ENCODE peak calls at places on chromosomes 4 and X, in ten cellular contexts. Y, I, N, C, Q, A, D, X, R and L are unnamed samples.
A peak's percentile ranks its signal among the peaks of the same experiment; 100 is the strongest.

GRCh38 chrX:19554786-19555185 is 39.5 kb upstream of the MAP3K15 start:
- DNase-seq in Y (no peak), I (no peak), N (peak; percentile 38), C (peak; percentile 38), Q (no peak), A (no peak), D (no peak), X (no peak), R (peak; percentile 11), L (no peak)

GRCh38 chrX:15471016-15471415 is 22.1 kb downstream of the PIR start:
- DNase-seq in Y (peak; percentile 65), I (peak; percentile 46), N (peak; percentile 27), C (no peak), Q (peak; percentile 5), A (peak; percentile 32), D (peak; percentile 67), X (peak; percentile 18), R (peak; percentile 72), L (peak; percentile 76)

GRCh38 chrX:48833531-48834138 is 1.8 kb downstream of the PCSK1N start:
- DNase-seq in Y (peak; percentile 13), I (no peak), N (no peak), C (no peak), Q (no peak), A (no peak), D (peak; percentile 8), X (no peak), R (no peak), L (no peak)

GRCh38 chrX:23896983-23897382 is 10.8 kb downstream of the APOO start:
- DNase-seq in Y (no peak), I (no peak), N (no peak), C (no peak), Q (no peak), A (no peak), D (no peak), X (no peak), R (no peak), L (no peak)

GRCh38 chr4:56164921-56165320 is 216.2 kb downstream of the CEP135 start:
- DNase-seq in Y (no peak), I (no peak), N (no peak), C (no peak), Q (no peak), A (no peak), D (no peak), X (no peak), R (no peak), L (no peak)

GRCh38 chr4:168805341-168805740 is 204.7 kb downstream of the CBR4 start:
- DNase-seq in Y (no peak), I (no peak), N (no peak), C (no peak), Q (no peak), A (no peak), D (no peak), X (no peak), R (no peak), L (no peak)

GRCh38 chr4:159077702-159078495 is 25.0 kb upstream of the RAPGEF2 start:
- DNase-seq in Y (no peak), I (no peak), N (peak; percentile 77), C (no peak), Q (no peak), A (no peak), D (peak; percentile 39), X (no peak), R (peak; percentile 98), L (peak; percentile 82)

GRCh38 chrX:111131572-111131971 is 35.6 kb downstream of the PAK3 start:
- DNase-seq in Y (no peak), I (no peak), N (no peak), C (no peak), Q (no peak), A (no peak), D (no peak), X (no peak), R (no peak), L (no peak)

GRCh38 chr4:159460408-159460807 is 357.5 kb downstream of the RAPGEF2 start:
- DNase-seq in Y (no peak), I (no peak), N (no peak), C (no peak), Q (no peak), A (no peak), D (no peak), X (no peak), R (no peak), L (no peak)

GRCh38 chr4:78954048-78954666 is 14.9 kb upstream of the PAQR3 start:
- DNase-seq in Y (peak; percentile 57), I (no peak), N (no peak), C (no peak), Q (no peak), A (no peak), D (peak; percentile 10), X (no peak), R (peak; percentile 10), L (peak; percentile 47)

GRCh38 chrX:107826286-107827136 is 845 bp downstream of the MID2 start:
- DNase-seq in Y (peak; percentile 23), I (peak; percentile 28), N (no peak), C (no peak), Q (peak; percentile 9), A (no peak), D (peak; percentile 28), X (peak; percentile 0), R (no peak), L (no peak)

GRCh38 chr4:184851200-184851541 is 25.4 kb upstream of the ACSL1 start:
- DNase-seq in Y (peak; percentile 62), I (no peak), N (peak; percentile 81), C (no peak), Q (no peak), A (no peak), D (peak; percentile 5), X (no peak), R (no peak), L (peak; percentile 54)

GRCh38 chr4:85642356-85643100 is 167.6 kb downstream of the ARHGAP24 start:
- DNase-seq in Y (no peak), I (no peak), N (no peak), C (no peak), Q (no peak), A (no peak), D (no peak), X (no peak), R (no peak), L (no peak)

GRCh38 chrX:70621743-70622142 is 177.1 kb downstream of the DLG3 start:
- DNase-seq in Y (no peak), I (no peak), N (no peak), C (no peak), Q (no peak), A (no peak), D (no peak), X (no peak), R (no peak), L (no peak)

GRCh38 chr4:36004231-36004851 is 240.0 kb downstream of the ARAP2 start:
- DNase-seq in Y (no peak), I (no peak), N (no peak), C (no peak), Q (no peak), A (no peak), D (no peak), X (no peak), R (peak; percentile 12), L (no peak)

GRCh38 chr4:47619691-47620090 is 134.6 kb downstream of the ATP10D start:
- DNase-seq in Y (no peak), I (no peak), N (no peak), C (no peak), Q (no peak), A (no peak), D (no peak), X (no peak), R (no peak), L (no peak)

GRCh38 chr4:142984871-142985585 is 138.9 kb upstream of the INPP4B start:
- DNase-seq in Y (peak; percentile 7), I (no peak), N (no peak), C (no peak), Q (no peak), A (peak; percentile 18), D (no peak), X (no peak), R (peak; percentile 25), L (peak; percentile 31)

GRCh38 chrX:96979766-96980165 is 96.1 kb downstream of the RPA4 start:
- DNase-seq in Y (no peak), I (no peak), N (no peak), C (no peak), Q (no peak), A (no peak), D (no peak), X (no peak), R (no peak), L (no peak)

GRCh38 chr4:98260047-98260578 is 1.1 kb upstream of the RAP1GDS1 start:
- DNase-seq in Y (no peak), I (peak; percentile 32), N (no peak), C (no peak), Q (peak; percentile 70), A (peak; percentile 23), D (peak; percentile 30), X (peak; percentile 5), R (peak; percentile 12), L (peak; percentile 29)

GRCh38 chrX:2325076-2325784 is 175.5 kb downstream of the DHRSX start:
- DNase-seq in Y (no peak), I (peak; percentile 5), N (peak; percentile 63), C (no peak), Q (no peak), A (no peak), D (no peak), X (peak; percentile 11), R (peak; percentile 66), L (peak; percentile 91)

GRCh38 chr4:2222838-2223237 is 19.1 kb downstream of the HAUS3 start:
- DNase-seq in Y (no peak), I (no peak), N (no peak), C (no peak), Q (no peak), A (no peak), D (no peak), X (no peak), R (no peak), L (no peak)

GRCh38 chrX:150966235-150966634 is 16.9 kb upstream of the HMGB3 start:
- DNase-seq in Y (no peak), I (no peak), N (no peak), C (no peak), Q (no peak), A (no peak), D (no peak), X (no peak), R (no peak), L (no peak)

GRCh38 chr4:40721730-40722171 is 28.0 kb upstream of the NSUN7 start:
- DNase-seq in Y (no peak), I (no peak), N (no peak), C (no peak), Q (no peak), A (no peak), D (no peak), X (no peak), R (no peak), L (no peak)

GRCh38 chr4:69196209-69196965 is 18.2 kb downstream of the UGT2B11 start:
- DNase-seq in Y (no peak), I (no peak), N (no peak), C (no peak), Q (no peak), A (no peak), D (no peak), X (no peak), R (peak; percentile 35), L (no peak)

GRCh38 chr4:768995-769394 is 56.9 kb downstream of the CPLX1 start:
- DNase-seq in Y (no peak), I (no peak), N (no peak), C (no peak), Q (no peak), A (no peak), D (no peak), X (no peak), R (peak; percentile 61), L (no peak)